ENCODE peak calls at places on chromosome 20, in four cellular contexts. One of them, this sample, is unnamed.

GRCh38 chr20:50036703-50037102 is 53.9 kb downstream of the SNAI1 start:
- DNase-seq in HL-60: no peak
- DNase-seq in K562: no peak
- DNase-seq in GM12878: no peak
- DNase-seq in this sample: no peak

GRCh38 chr20:41169791-41170351 is 32.5 kb downstream of the PLCG1 start:
- DNase-seq in HL-60: no peak
- DNase-seq in K562: no peak
- DNase-seq in GM12878: no peak
- DNase-seq in this sample: no peak

GRCh38 chr20:50229156-50229605 is 38.6 kb downstream of the CEBPB start:
- DNase-seq in HL-60: no peak
- DNase-seq in K562: no peak
- DNase-seq in GM12878: no peak
- DNase-seq in this sample: no peak

GRCh38 chr20:35307666-35308653 is 15.7 kb upstream of the FAM83C start:
- DNase-seq in HL-60: no peak
- DNase-seq in K562: no peak
- DNase-seq in GM12878: no peak
- DNase-seq in this sample: no peak

GRCh38 chr20:33415948-33416347 is 14.6 kb upstream of the CDK5RAP1 start:
- DNase-seq in HL-60: no peak
- DNase-seq in K562: no peak
- DNase-seq in GM12878: no peak
- DNase-seq in this sample: no peak

GRCh38 chr20:49508435-49509199 is 26.1 kb upstream of the KCNB1 start:
- DNase-seq in HL-60: no peak
- DNase-seq in K562: peak
- DNase-seq in GM12878: peak
- DNase-seq in this sample: peak

GRCh38 chr20:32570401-32571190 is 14.5 kb downstream of the NOL4L start:
- DNase-seq in HL-60: no peak
- DNase-seq in K562: peak
- DNase-seq in GM12878: no peak
- DNase-seq in this sample: no peak

GRCh38 chr20:40564997-40565680 is 123.9 kb downstream of the MAFB start:
- DNase-seq in HL-60: no peak
- DNase-seq in K562: no peak
- DNase-seq in GM12878: no peak
- DNase-seq in this sample: no peak

GRCh38 chr20:1334761-1335160 is 5.8 kb upstream of the SDCBP2 start:
- DNase-seq in HL-60: peak
- DNase-seq in K562: peak
- DNase-seq in GM12878: no peak
- DNase-seq in this sample: no peak

GRCh38 chr20:21505161-21505809 is 8.6 kb downstream of the NKX2-2 start:
- DNase-seq in HL-60: no peak
- DNase-seq in K562: peak
- DNase-seq in GM12878: no peak
- DNase-seq in this sample: peak

GRCh38 chr20:41047279-41047974 is 18.8 kb downstream of the TOP1 start:
- DNase-seq in HL-60: no peak
- DNase-seq in K562: no peak
- DNase-seq in GM12878: no peak
- DNase-seq in this sample: no peak

GRCh38 chr20:53943522-53944291 is 126.7 kb downstream of the BCAS1 start:
- DNase-seq in HL-60: no peak
- DNase-seq in K562: peak
- DNase-seq in GM12878: no peak
- DNase-seq in this sample: no peak

GRCh38 chr20:61998343-61999121 is 67.1 kb downstream of the TAF4 start:
- DNase-seq in HL-60: no peak
- DNase-seq in K562: no peak
- DNase-seq in GM12878: no peak
- DNase-seq in this sample: no peak

GRCh38 chr20:3890410-3890751 is 1.2 kb downstream of the PANK2 start:
- DNase-seq in HL-60: no peak
- DNase-seq in K562: no peak
- DNase-seq in GM12878: no peak
- DNase-seq in this sample: no peak

GRCh38 chr20:51647674-51648570 is 105.4 kb upstream of the NFATC2 start:
- DNase-seq in HL-60: no peak
- DNase-seq in K562: no peak
- DNase-seq in GM12878: no peak
- DNase-seq in this sample: no peak

GRCh38 chr20:20450461-20451027 is 82.6 kb downstream of the INSM1 start:
- DNase-seq in HL-60: no peak
- DNase-seq in K562: no peak
- DNase-seq in GM12878: no peak
- DNase-seq in this sample: no peak

GRCh38 chr20:12482661-12483060 is 526.1 kb upstream of the SPTLC3 start:
- DNase-seq in HL-60: no peak
- DNase-seq in K562: no peak
- DNase-seq in GM12878: no peak
- DNase-seq in this sample: no peak

GRCh38 chr20:13777171-13777601 is 7.5 kb downstream of the ESF1 start:
- DNase-seq in HL-60: peak
- DNase-seq in K562: no peak
- DNase-seq in GM12878: no peak
- DNase-seq in this sample: no peak

GRCh38 chr20:9359561-9360308 is 154.7 kb upstream of the LAMP5 start:
- DNase-seq in HL-60: peak
- DNase-seq in K562: no peak
- DNase-seq in GM12878: no peak
- DNase-seq in this sample: no peak

GRCh38 chr20:38229376-38230252 is 30.9 kb downstream of the KIAA1755 start:
- DNase-seq in HL-60: no peak
- DNase-seq in K562: peak
- DNase-seq in GM12878: no peak
- DNase-seq in this sample: no peak
- TF ChIP-seq SPI1 in HL-60: no peak
- TF ChIP-seq SPI1 in K562: no peak
- TF ChIP-seq SPI1 in GM12878: no peak
- TF ChIP-seq SPI1 in this sample: no peak

DNA sequence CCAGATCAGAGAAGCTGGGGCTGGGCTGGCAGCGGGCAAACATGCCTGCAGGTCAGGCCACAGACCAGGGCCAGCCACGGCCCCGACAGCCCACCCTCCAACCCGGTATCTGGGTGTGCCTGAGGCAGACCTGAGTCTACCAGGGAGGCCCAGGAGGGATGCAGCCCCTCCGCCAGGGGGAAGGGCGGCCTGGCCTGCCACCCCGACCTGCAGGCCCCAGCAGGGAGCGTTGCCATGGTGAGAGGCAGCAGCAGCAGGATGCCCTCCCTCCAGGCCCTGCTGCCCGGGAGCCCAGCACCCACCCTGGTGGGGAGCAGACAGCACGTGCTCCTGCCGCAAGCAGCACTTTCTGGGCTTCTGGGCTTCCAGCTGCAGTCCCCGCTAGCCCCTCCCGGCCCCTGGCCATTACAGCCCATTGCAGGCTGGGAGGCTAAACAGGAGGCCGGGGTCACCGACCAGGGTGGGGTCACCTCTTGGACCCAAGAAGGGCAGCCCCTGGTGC is 3.8 kb upstream of the EEF1A2 start:
- DNase-seq in HL-60: no peak
- DNase-seq in K562: no peak
- DNase-seq in GM12878: no peak
- DNase-seq in this sample: no peak
- TF ChIP-seq SPI1 in HL-60: no peak
- TF ChIP-seq SPI1 in K562: no peak
- TF ChIP-seq SPI1 in GM12878: no peak
- TF ChIP-seq SPI1 in this sample: no peak

GRCh38 chr20:57390604-57391438 is at the start of gene RBM38:
- DNase-seq in HL-60: no peak
- DNase-seq in K562: peak
- DNase-seq in GM12878: no peak
- DNase-seq in this sample: peak
- TF ChIP-seq SPI1 in HL-60: no peak
- TF ChIP-seq SPI1 in K562: no peak
- TF ChIP-seq SPI1 in GM12878: no peak
- TF ChIP-seq SPI1 in this sample: no peak

GRCh38 chr20:17023036-17023435 is 203.8 kb upstream of the PCSK2 start:
- DNase-seq in HL-60: no peak
- DNase-seq in K562: no peak
- DNase-seq in GM12878: no peak
- DNase-seq in this sample: no peak

GRCh38 chr20:17021481-17021880 is 205.4 kb upstream of the PCSK2 start:
- DNase-seq in HL-60: no peak
- DNase-seq in K562: no peak
- DNase-seq in GM12878: no peak
- DNase-seq in this sample: no peak

GRCh38 chr20:17026346-17026745 is 200.5 kb upstream of the PCSK2 start:
- DNase-seq in HL-60: no peak
- DNase-seq in K562: no peak
- DNase-seq in GM12878: no peak
- DNase-seq in this sample: no peak

GRCh38 chr20:17024513-17025105 is 202.2 kb upstream of the PCSK2 start:
- DNase-seq in HL-60: no peak
- DNase-seq in K562: no peak
- DNase-seq in GM12878: no peak
- DNase-seq in this sample: no peak

GRCh38 chr20:17023811-17024210 is 203.0 kb upstream of the PCSK2 start:
- DNase-seq in HL-60: no peak
- DNase-seq in K562: no peak
- DNase-seq in GM12878: no peak
- DNase-seq in this sample: no peak
- TF ChIP-seq SPI1 in HL-60: no peak
- TF ChIP-seq SPI1 in K562: no peak
- TF ChIP-seq SPI1 in GM12878: no peak
- TF ChIP-seq SPI1 in this sample: no peak

DNA sequence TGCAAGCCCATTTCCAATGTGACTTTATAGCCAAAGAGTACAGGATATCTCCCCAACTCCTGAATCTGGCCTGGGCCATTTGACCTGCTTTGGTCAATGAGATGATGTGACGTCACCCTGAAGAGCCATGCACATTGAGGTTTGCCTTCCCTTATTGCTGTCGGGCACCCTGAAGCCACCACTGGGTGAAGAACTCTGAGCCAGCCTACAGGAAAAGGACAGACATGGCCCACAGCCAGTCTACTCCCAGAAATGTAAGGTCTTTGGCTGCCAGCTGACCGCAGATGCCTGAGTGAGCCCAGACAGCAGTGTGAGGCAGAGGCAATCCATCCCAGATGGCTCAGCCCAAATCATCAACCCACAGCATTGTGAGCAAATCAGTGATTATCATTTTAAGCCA is 3.7 kb upstream of the SYNDIG1 start:
- DNase-seq in HL-60: no peak
- DNase-seq in K562: no peak
- DNase-seq in GM12878: no peak
- DNase-seq in this sample: no peak
- TF ChIP-seq SPI1 in HL-60: no peak
- TF ChIP-seq SPI1 in K562: no peak
- TF ChIP-seq SPI1 in GM12878: no peak
- TF ChIP-seq SPI1 in this sample: no peak

GRCh38 chr20:25038591-25039015 is 19.3 kb downstream of the ACSS1 start:
- DNase-seq in HL-60: no peak
- DNase-seq in K562: no peak
- DNase-seq in GM12878: no peak
- DNase-seq in this sample: no peak

GRCh38 chr20:25039697-25040437 is 18.1 kb downstream of the ACSS1 start:
- DNase-seq in HL-60: no peak
- DNase-seq in K562: no peak
- DNase-seq in GM12878: no peak
- DNase-seq in this sample: no peak

GRCh38 chr20:25041813-25042530 is 16.0 kb downstream of the ACSS1 start:
- DNase-seq in HL-60: no peak
- DNase-seq in K562: no peak
- DNase-seq in GM12878: no peak
- DNase-seq in this sample: no peak

GRCh38 chr20:25038103-25038410 is 19.9 kb downstream of the ACSS1 start:
- DNase-seq in HL-60: no peak
- DNase-seq in K562: no peak
- DNase-seq in GM12878: no peak
- DNase-seq in this sample: no peak

DNA sequence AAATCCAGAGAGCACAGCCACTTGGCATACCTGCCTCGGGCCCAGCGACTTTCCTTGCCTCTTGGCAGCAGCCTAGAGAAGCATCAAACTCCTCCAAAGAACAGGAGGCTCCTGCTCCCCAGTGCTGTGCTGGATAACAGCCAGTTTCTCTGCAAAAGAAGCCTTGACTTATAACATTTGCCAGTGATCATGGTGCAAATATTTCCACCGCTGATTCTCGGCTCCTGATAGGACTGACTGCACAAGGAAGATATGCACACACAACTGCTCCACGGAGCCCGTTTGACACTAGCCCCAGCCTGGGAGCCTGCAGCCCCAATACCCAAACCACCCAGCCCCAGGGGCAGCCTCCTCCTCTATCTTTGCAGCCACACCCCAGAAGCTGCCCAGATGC is 17.5 kb downstream of the ACSS1 start:
- DNase-seq in HL-60: no peak
- DNase-seq in K562: no peak
- DNase-seq in GM12878: no peak
- DNase-seq in this sample: no peak
- TF ChIP-seq SPI1 in HL-60: no peak
- TF ChIP-seq SPI1 in K562: no peak
- TF ChIP-seq SPI1 in GM12878: no peak
- TF ChIP-seq SPI1 in this sample: no peak

This sample was measured in GM12891.